ENCODE peak calls at places on chromosomes 2 and 18, in six cellular contexts. N is endodermal cell, X is astrocyte, E is left ventricle myocardium inferior, S is esophagus squamous epithelium, R is A549. K is an unnamed sample.

GRCh38 chr2:152093464-152093863 is 5.4 kb downstream of the CACNB4 start:
- DNase-seq in S (no peak), E (no peak), R (no peak), N (no peak), X (no peak), K (no peak)

GRCh38 chr18:55880617-55881016 is 292.6 kb upstream of the TCF4 start:
- DNase-seq in R (no peak), E (no peak), N (no peak), X (no peak), S (no peak), K (no peak)

GRCh38 chr18:22368066-22368465 is 49.6 kb downstream of the CTAGE1 start:
- DNase-seq in R (no peak), E (no peak), S (no peak), X (no peak), N (no peak), K (no peak)

GRCh38 chr18:38525039-38525438 is 959.4 kb upstream of the CELF4 start:
- DNase-seq in E (no peak), X (no peak), N (no peak), R (no peak), S (no peak), K (no peak)

GRCh38 chr18:26511339-26512071 is 36.8 kb downstream of the KCTD1 start:
- DNase-seq in S (no peak), E (no peak), N (no peak), R (no peak), X (no peak), K (no peak)

GRCh38 chr2:233480490-233481202 is 85.9 kb downstream of the USP40 start:
- DNase-seq in X (peak), N (no peak), S (no peak), E (no peak), R (peak), K (no peak)

GRCh38 chr18:68215931-68216330 is 499.0 kb downstream of the TMX3 start:
- DNase-seq in X (peak), S (no peak), R (no peak), E (no peak), N (no peak), K (no peak)

GRCh38 chr2:64681479-64681967 is 27.8 kb upstream of the SERTAD2 start:
- DNase-seq in R (no peak), N (no peak), E (no peak), X (no peak), S (no peak), K (no peak)

GRCh38 chr2:215831296-215831913 is 181.9 kb downstream of the MREG start:
- DNase-seq in S (no peak), E (peak), R (peak), N (no peak), X (peak), K (no peak)

GRCh38 chr2:223815186-223815883 is 22.0 kb downstream of the AP1S3 start:
- DNase-seq in X (peak), R (peak), S (no peak), E (no peak), N (no peak), K (peak)

GRCh38 chr2:88545118-88545517 is 82.1 kb downstream of the EIF2AK3 start:
- DNase-seq in R (peak), X (no peak), S (no peak), E (no peak), N (peak), K (no peak)

GRCh38 chr2:231926180-231926741 is at the start of gene NPPC:
- DNase-seq in E (peak), N (peak), R (peak), S (no peak), X (peak), K (peak)

GRCh38 chr2:117960231-117960630 is 53.6 kb downstream of the CCDC93 start:
- DNase-seq in S (no peak), N (no peak), X (peak), E (no peak), R (no peak), K (no peak)

GRCh38 chr2:54704688-54705605 is 18.5 kb upstream of the EML6 start:
- DNase-seq in E (no peak), N (no peak), R (peak), X (peak), S (no peak), K (no peak)

GRCh38 chr2:100984892-100985307 is 17.2 kb upstream of the RPL31 start:
- DNase-seq in N (peak), X (peak), E (peak), R (peak), S (peak), K (no peak)

GRCh38 chr2:25030702-25031101 is 11.2 kb upstream of the EFR3B start:
- DNase-seq in X (no peak), R (no peak), S (no peak), E (no peak), N (no peak), K (no peak)

GRCh38 chr2:160379399-160379798 is 114.2 kb downstream of the RBMS1 start:
- DNase-seq in R (peak), E (no peak), N (no peak), S (no peak), X (peak), K (no peak)

GRCh38 chr2:127479219-127479825 is 47.0 kb downstream of the IWS1 start:
- DNase-seq in E (no peak), X (peak), S (no peak), N (no peak), R (peak), K (no peak)

GRCh38 chr2:105934467-105934866 is 189.8 kb downstream of the NCK2 start:
- DNase-seq in E (no peak), N (no peak), S (no peak), X (no peak), R (no peak), K (no peak)

GRCh38 chr2:165203689-165204559 is at the start of gene SCN3A:
- DNase-seq in N (peak), S (no peak), R (peak), X (peak), E (no peak), K (no peak)

GRCh38 chr18:22977847-22978701 is 44.9 kb downstream of the RBBP8 start:
- DNase-seq in R (peak), X (peak), S (no peak), E (no peak), N (no peak), K (peak)

GRCh38 chr2:84297155-84297554 is 161.9 kb downstream of the SUCLG1 start:
- DNase-seq in R (peak), N (peak), X (no peak), E (no peak), S (no peak), K (peak)

GRCh38 chr2:62999905-63000304 is 50.7 kb upstream of the OTX1 start:
- DNase-seq in E (peak), X (peak), R (peak), N (no peak), S (no peak), K (peak)

GRCh38 chr2:173134703-173135102 is 59.1 kb downstream of the MAP3K20 start:
- DNase-seq in N (no peak), X (no peak), R (no peak), E (no peak), S (no peak), K (no peak)

GRCh38 chr2:1081411-1082225 is 131.0 kb downstream of the SNTG2 start:
- DNase-seq in N (no peak), E (peak), R (no peak), S (no peak), X (no peak), K (no peak)

GRCh38 chr2:197707316-197708213 is 2.4 kb downstream of the MARS2 start:
- DNase-seq in X (peak), R (peak), N (peak), E (no peak), S (no peak), K (no peak)

GRCh38 chr2:219459460-219460311 is 25.0 kb downstream of the SPEG start:
- DNase-seq in E (peak), N (peak), X (peak), R (peak), S (no peak), K (no peak)

GRCh38 chr18:25223899-25224607 is 127.9 kb downstream of the ZNF521 start:
- DNase-seq in X (no peak), E (no peak), R (no peak), N (no peak), S (no peak), K (no peak)

GRCh38 chr2:173400760-173401159 is 46.1 kb downstream of the CDCA7 start:
- DNase-seq in S (no peak), R (peak), E (no peak), X (no peak), N (peak), K (no peak)

GRCh38 chr18:58354051-58354450 is 274.8 kb downstream of the ALPK2 start:
- DNase-seq in X (peak), N (no peak), R (no peak), S (no peak), E (no peak), K (no peak)

GRCh38 chr2:1681323-1682310 is 62.7 kb downstream of the PXDN start:
- DNase-seq in S (no peak), N (no peak), E (no peak), R (no peak), X (no peak), K (no peak)

GRCh38 chr18:79635127-79635726 is 44.4 kb upstream of the CTDP1 start:
- DNase-seq in S (no peak), R (no peak), N (no peak), E (no peak), X (no peak), K (no peak)

GRCh38 chr2:143936758-143937562 is 583.0 kb downstream of the ZEB2 start:
- DNase-seq in N (peak), X (peak), R (peak), E (peak), S (no peak), K (no peak)

GRCh38 chr18:29560270-29560669 is 1383.3 kb upstream of the CDH2 start:
- DNase-seq in X (no peak), E (no peak), R (no peak), N (no peak), S (no peak), K (no peak)

GRCh38 chr2:904243-905024 is 46.2 kb upstream of the SNTG2 start:
- DNase-seq in X (no peak), E (no peak), R (no peak), S (no peak), N (peak), K (no peak)

GRCh38 chr2:232689152-232689910 is 7.8 kb upstream of the GIGYF2 start:
- DNase-seq in E (peak), X (peak), R (no peak), N (peak), S (no peak), K (no peak)

GRCh38 chr2:70035344-70035844 is 51.9 kb upstream of the PCBP1 start:
- DNase-seq in X (peak), S (no peak), N (no peak), R (no peak), E (no peak), K (no peak)

GRCh38 chr2:194203898-194204297 is 1453.1 kb upstream of the SLC39A10 start:
- DNase-seq in N (no peak), S (no peak), X (peak), R (peak), E (no peak), K (no peak)

GRCh38 chr2:218400167-218400929 is 680 bp downstream of the CTDSP1 start:
- DNase-seq in X (no peak), R (no peak), E (peak), S (no peak), N (peak), K (no peak)
- H3K27ac ChIP-seq in X (peak), R (peak), E (peak), S (peak), N (no peak), K (peak)

GRCh38 chr2:85590950-85591349 is 4.6 kb upstream of the RNF181 start:
- DNase-seq in E (no peak), N (no peak), R (no peak), S (no peak), X (no peak), K (no peak)

GRCh38 chr2:85591563-85591962 is 4.0 kb upstream of the RNF181 start:
- DNase-seq in S (no peak), X (no peak), R (no peak), N (no peak), E (no peak), K (no peak)

GRCh38 chr2:85588218-85589044 is 4.2 kb downstream of the VAMP5 start:
- DNase-seq in S (no peak), N (no peak), X (no peak), R (no peak), E (no peak), K (no peak)

GRCh38 chr2:85589166-85589565 is 4.9 kb downstream of the VAMP5 start:
- DNase-seq in R (no peak), E (peak), X (no peak), S (no peak), N (no peak), K (no peak)

GRCh38 chr2:85589982-85590791 is 5.4 kb upstream of the RNF181 start:
- DNase-seq in R (no peak), E (no peak), N (no peak), S (no peak), X (peak), K (no peak)
- H3K27ac ChIP-seq in R (no peak), E (peak), N (no peak), S (peak), X (peak), K (peak)

GRCh38 chr2:167134381-167135072 is 246.2 kb downstream of the XIRP2 start:
- DNase-seq in X (peak), E (no peak), R (peak), N (no peak), S (no peak), K (peak)
- H3K27ac ChIP-seq in X (peak), E (no peak), R (no peak), N (no peak), S (no peak), K (peak)

GRCh38 chr2:102062802-102063201 is 71.0 kb downstream of the IL1R2 start:
- DNase-seq in N (no peak), X (no peak), E (no peak), S (no peak), R (no peak), K (no peak)

GRCh38 chr2:102060792-102061191 is 69.0 kb downstream of the IL1R2 start:
- DNase-seq in R (no peak), X (no peak), E (no peak), S (no peak), N (no peak), K (no peak)

GRCh38 chr2:102061962-102062795 is 70.4 kb downstream of the IL1R2 start:
- DNase-seq in E (peak), R (no peak), N (no peak), S (no peak), X (peak), K (no peak)

GRCh38 chr2:102060047-102060446 is 68.3 kb downstream of the IL1R2 start:
- DNase-seq in R (no peak), X (no peak), S (no peak), N (no peak), E (no peak), K (no peak)

GRCh38 chr2:102061286-102061699 is 69.5 kb downstream of the IL1R2 start:
- DNase-seq in N (no peak), S (no peak), R (no peak), X (no peak), E (no peak), K (no peak)
- H3K27ac ChIP-seq in N (no peak), S (no peak), R (peak), X (no peak), E (peak), K (no peak)

DNA sequence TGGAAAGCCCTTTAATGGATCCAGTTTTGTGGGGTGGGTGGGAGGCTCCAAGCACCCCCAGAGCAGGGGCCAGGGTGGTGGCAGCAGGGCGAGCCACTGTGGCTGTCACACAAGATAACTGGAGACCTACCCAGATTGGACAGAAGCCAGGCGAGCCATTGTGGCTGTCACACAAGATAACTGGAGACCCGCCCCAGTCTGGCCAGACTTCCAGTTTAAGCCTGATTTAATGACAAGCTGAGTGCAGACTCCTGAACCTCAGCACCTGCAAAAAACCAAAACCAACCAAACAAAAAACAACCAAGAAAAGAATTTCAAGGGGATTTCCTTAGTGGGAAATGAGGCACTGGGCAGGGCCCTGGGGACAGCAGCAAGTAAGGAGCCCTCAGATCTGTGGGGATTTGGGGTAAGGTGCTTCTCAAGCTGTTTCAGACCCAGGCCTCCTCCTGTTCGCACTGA is 95.3 kb upstream of the BOD1L2 start:
- DNase-seq in E (no peak), N (no peak), S (no peak), X (no peak), R (no peak), K (no peak)
- H3K27ac ChIP-seq in E (no peak), N (no peak), S (no peak), X (no peak), R (no peak), K (no peak)

GRCh38 chr2:130832296-130832940 is 4.3 kb upstream of the ARHGEF4 start:
- DNase-seq in R (no peak), E (no peak), N (peak), X (no peak), S (no peak), K (no peak)

GRCh38 chr2:130828461-130828860 is 8.3 kb upstream of the ARHGEF4 start:
- DNase-seq in R (peak), N (peak), X (no peak), E (no peak), S (no peak), K (no peak)

GRCh38 chr2:130831356-130831755 is 5.4 kb upstream of the ARHGEF4 start:
- DNase-seq in S (no peak), X (no peak), R (no peak), N (peak), E (no peak), K (no peak)

GRCh38 chr2:130829020-130829419 is 7.7 kb upstream of the ARHGEF4 start:
- DNase-seq in E (no peak), S (no peak), X (peak), N (peak), R (peak), K (peak)

DNA sequence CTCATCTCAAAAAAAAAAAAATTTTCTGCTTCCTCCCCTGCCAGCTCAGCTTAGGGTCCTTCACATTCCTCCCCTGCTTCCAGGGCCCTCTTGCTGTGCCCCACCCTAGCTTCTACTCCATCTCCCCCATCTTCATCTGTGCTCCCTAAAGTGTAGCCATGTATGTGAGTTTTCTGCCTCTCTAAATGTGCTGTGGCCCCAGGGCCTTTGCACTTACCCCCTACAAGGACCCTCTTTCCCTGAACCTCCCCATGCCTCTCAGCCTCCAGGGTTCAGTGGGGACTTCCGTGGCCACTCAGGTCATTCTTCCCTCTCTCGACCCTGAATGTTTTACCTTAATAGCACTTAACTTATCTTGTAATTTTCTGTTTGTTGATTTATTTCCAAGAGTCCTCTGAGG is 6.2 kb upstream of the ARHGEF4 start:
- DNase-seq in E (no peak), N (no peak), X (no peak), R (no peak), S (no peak), K (no peak)
- H3K27ac ChIP-seq in E (no peak), N (no peak), X (no peak), R (no peak), S (no peak), K (no peak)

GRCh38 chr2:67844024-67844540 is 218.7 kb downstream of the C1D start:
- DNase-seq in E (no peak), S (no peak), X (no peak), N (no peak), R (no peak), K (no peak)

GRCh38 chr2:67845557-67846114 is 217.2 kb downstream of the C1D start:
- DNase-seq in X (no peak), S (no peak), E (no peak), N (no peak), R (no peak), K (no peak)

GRCh38 chr2:67842375-67842959 is 220.3 kb downstream of the C1D start:
- DNase-seq in X (no peak), E (no peak), S (no peak), N (no peak), R (no peak), K (no peak)

GRCh38 chr2:67848551-67848950 is 214.3 kb downstream of the C1D start:
- DNase-seq in E (no peak), S (no peak), N (no peak), X (no peak), R (no peak), K (no peak)

GRCh38 chr2:67846341-67847070 is 216.3 kb downstream of the C1D start:
- DNase-seq in R (peak), E (peak), N (peak), S (no peak), X (peak), K (peak)
- H3K27ac ChIP-seq in R (no peak), E (peak), N (no peak), S (no peak), X (no peak), K (no peak)

GRCh38 chr2:23241611-23242245 is 143.3 kb upstream of the KLHL29 start:
- DNase-seq in X (no peak), N (no peak), R (peak), S (no peak), E (no peak), K (no peak)

GRCh38 chr2:23244656-23245055 is 140.3 kb upstream of the KLHL29 start:
- DNase-seq in X (no peak), N (no peak), R (no peak), E (no peak), S (no peak), K (no peak)

GRCh38 chr2:23246992-23247683 is 137.8 kb upstream of the KLHL29 start:
- DNase-seq in X (no peak), N (no peak), R (no peak), E (no peak), S (no peak), K (no peak)

GRCh38 chr2:23241106-23241505 is 143.9 kb upstream of the KLHL29 start:
- DNase-seq in X (no peak), S (no peak), N (no peak), E (no peak), R (no peak), K (no peak)

DNA sequence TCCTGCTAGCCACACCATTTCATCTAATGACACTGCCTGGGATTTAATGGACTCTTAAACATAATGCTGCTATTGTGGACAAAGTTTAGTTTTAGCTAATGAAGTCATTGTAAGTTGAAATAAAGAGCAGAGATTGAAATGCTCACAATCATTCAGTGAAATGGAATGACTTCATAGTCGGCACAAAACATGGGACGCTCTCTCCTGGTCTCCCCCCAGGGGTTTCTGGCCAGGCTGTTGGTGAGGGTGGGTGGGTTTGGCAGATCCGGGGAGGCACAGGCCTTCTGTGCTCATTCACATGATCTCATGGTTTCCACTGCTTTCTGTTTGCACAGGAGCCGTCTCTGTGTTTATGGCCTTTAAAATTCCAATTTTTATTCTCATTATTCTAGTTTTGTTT is 141.7 kb upstream of the KLHL29 start:
- DNase-seq in E (no peak), N (no peak), S (no peak), X (no peak), R (no peak), K (no peak)
- H3K27ac ChIP-seq in E (peak), N (no peak), S (no peak), X (no peak), R (no peak), K (no peak)